ENCODE peak calls at places on chromosomes 7 and 10, in nine cellular contexts. U is AG09309; B is GM23248; T is T-helper 9 cell; Q is A172; V is M059J; N is GM13976; R is activated T-helper 1 cell treated with Interleukin-2 at 50 U/mL for 16 hours; K is naive thymus-derived CD4-positive, alpha-beta T cell. Z is an unnamed sample.
A peak's percentile ranks its signal among the peaks of the same experiment; 100 is the strongest.

GRCh38 chr7:105185290-105186010 is 171.4 kb downstream of the KMT2E start:
- DNase-seq in U (no peak), B (peak; percentile 13), T (no peak), Q (no peak), V (no peak), N (no peak), R (no peak), K (no peak), Z (no peak)

GRCh38 chr10:120456626-120457430 is at the start of gene PLPP4:
- DNase-seq in U (no peak), B (peak; percentile 79), T (no peak), Q (peak; percentile 30), V (peak; percentile 72), N (peak; percentile 53), R (no peak), K (no peak), Z (no peak)

GRCh38 chr7:98212532-98213041 is 1.3 kb downstream of the BHLHA15 start:
- DNase-seq in U (no peak), B (no peak), T (no peak), Q (no peak), V (no peak), N (no peak), R (no peak), K (no peak), Z (no peak)

GRCh38 chr7:15581352-15581951 is 19.6 kb upstream of the AGMO start:
- DNase-seq in U (no peak), B (no peak), T (no peak), Q (no peak), V (no peak), N (no peak), R (no peak), K (no peak), Z (no peak)

GRCh38 chr7:6691103-6691502 is 15.6 kb downstream of the ZNF12 start:
- DNase-seq in U (no peak), B (no peak), T (no peak), Q (no peak), V (no peak), N (no peak), R (no peak), K (no peak), Z (no peak)

GRCh38 chr7:38905026-38905759 is 3.8 kb downstream of the VPS41 start:
- DNase-seq in U (no peak), B (no peak), T (no peak), Q (no peak), V (no peak), N (peak; percentile 72), R (no peak), K (no peak), Z (peak; percentile 12)

GRCh38 chr10:63504145-63504881 is 16.9 kb upstream of the REEP3 start:
- DNase-seq in U (no peak), B (no peak), T (no peak), Q (no peak), V (peak; percentile 14), N (no peak), R (no peak), K (no peak), Z (no peak)

GRCh38 chr7:96017877-96018276 is 245.5 kb downstream of the DYNC1I1 start:
- DNase-seq in U (no peak), B (no peak), T (no peak), Q (no peak), V (no peak), N (no peak), R (no peak), K (no peak), Z (no peak)

GRCh38 chr10:99569971-99570370 is 37.2 kb downstream of the NKX2-3 start:
- DNase-seq in U (no peak), B (no peak), T (no peak), Q (no peak), V (no peak), N (no peak), R (no peak), K (no peak), Z (peak; percentile 58)

GRCh38 chr10:72601144-72601543 is 24.7 kb downstream of the MICU1 start:
- DNase-seq in U (no peak), B (no peak), T (no peak), Q (no peak), V (no peak), N (no peak), R (no peak), K (no peak), Z (no peak)

GRCh38 chr10:88986549-88987242 is 3.9 kb upstream of the FAS start:
- DNase-seq in U (no peak), B (peak; percentile 60), T (no peak), Q (peak; percentile 31), V (peak; percentile 34), N (peak; percentile 37), R (no peak), K (no peak), Z (peak; percentile 47)

GRCh38 chr7:1386623-1387220 is 72.5 kb downstream of the MICALL2 start:
- DNase-seq in U (no peak), B (no peak), T (no peak), Q (no peak), V (peak; percentile 52), N (no peak), R (no peak), K (no peak), Z (no peak)

GRCh38 chr10:21097926-21098355 is 200.8 kb upstream of the NEBL start:
- DNase-seq in U (no peak), B (no peak), T (no peak), Q (no peak), V (no peak), N (no peak), R (no peak), K (no peak), Z (no peak)

GRCh38 chr7:7803597-7804229 is 85.3 kb upstream of the RPA3 start:
- DNase-seq in U (no peak), B (no peak), T (no peak), Q (no peak), V (no peak), N (no peak), R (no peak), K (no peak), Z (no peak)

GRCh38 chr10:96488161-96488935 is 25.4 kb downstream of the TLL2 start:
- DNase-seq in U (no peak), B (no peak), T (no peak), Q (peak; percentile 15), V (peak; percentile 44), N (no peak), R (no peak), K (no peak), Z (no peak)

GRCh38 chr7:144525956-144526355 is 122.5 kb upstream of the NOBOX start:
- DNase-seq in U (no peak), B (no peak), T (no peak), Q (peak; percentile 4), V (no peak), N (no peak), R (no peak), K (no peak), Z (no peak)

GRCh38 chr10:61882621-61883375 is 18.7 kb upstream of the ARID5B start:
- DNase-seq in U (no peak), B (peak; percentile 75), T (no peak), Q (peak; percentile 26), V (peak; percentile 40), N (no peak), R (no peak), K (no peak), Z (no peak)

GRCh38 chr7:139995034-139995915 is 67.5 kb downstream of the PARP12 start:
- DNase-seq in U (no peak), B (peak; percentile 75), T (no peak), Q (peak; percentile 42), V (peak; percentile 73), N (no peak), R (no peak), K (no peak), Z (no peak)

GRCh38 chr10:102384606-102385429 is 10.7 kb upstream of the NFKB2 start:
- DNase-seq in U (no peak), B (peak; percentile 42), T (no peak), Q (no peak), V (peak; percentile 31), N (no peak), R (no peak), K (no peak), Z (no peak)

GRCh38 chr10:23918839-23919238 is 290.1 kb upstream of the KIAA1217 start:
- DNase-seq in U (no peak), B (peak; percentile 22), T (no peak), Q (no peak), V (peak; percentile 0), N (no peak), R (no peak), K (no peak), Z (no peak)

GRCh38 chr10:35882422-35883150 is 240.5 kb upstream of the FZD8 start:
- DNase-seq in U (no peak), B (no peak), T (no peak), Q (no peak), V (no peak), N (no peak), R (no peak), K (no peak), Z (no peak)

GRCh38 chr7:132424277-132424676 is 152.0 kb downstream of the PLXNA4 start:
- DNase-seq in U (no peak), B (no peak), T (no peak), Q (no peak), V (no peak), N (no peak), R (no peak), K (no peak), Z (no peak)

GRCh38 chr10:52740913-52741675 is 31.5 kb downstream of the MBL2 start:
- DNase-seq in U (no peak), B (peak; percentile 37), T (no peak), Q (peak; percentile 40), V (peak; percentile 34), N (peak; percentile 47), R (no peak), K (no peak), Z (peak; percentile 49)

GRCh38 chr10:52479567-52479966 is 165.5 kb downstream of the DKK1 start:
- DNase-seq in U (no peak), B (no peak), T (no peak), Q (peak; percentile 22), V (no peak), N (no peak), R (no peak), K (no peak), Z (no peak)

GRCh38 chr10:86413046-86413728 is 46.6 kb upstream of the GRID1 start:
- DNase-seq in U (no peak), B (peak; percentile 45), T (no peak), Q (peak; percentile 51), V (no peak), N (peak; percentile 67), R (no peak), K (peak; percentile 56), Z (peak; percentile 73)

GRCh38 chr10:33731322-33731721 is 396.9 kb upstream of the NRP1 start:
- DNase-seq in U (no peak), B (no peak), T (no peak), Q (no peak), V (peak; percentile 43), N (no peak), R (no peak), K (no peak), Z (no peak)

GRCh38 chr10:52108236-52108635 is 205.8 kb upstream of the DKK1 start:
- DNase-seq in U (no peak), B (no peak), T (no peak), Q (no peak), V (peak; percentile 3), N (no peak), R (no peak), K (no peak), Z (no peak)

GRCh38 chr7:87564290-87564963 is 36.3 kb downstream of the ABCB1 start:
- DNase-seq in U (no peak), B (peak; percentile 19), T (no peak), Q (peak; percentile 43), V (peak; percentile 52), N (peak; percentile 18), R (no peak), K (no peak), Z (peak; percentile 50)

GRCh38 chr10:3635248-3635647 is 149.8 kb downstream of the KLF6 start:
- DNase-seq in U (no peak), B (no peak), T (no peak), Q (no peak), V (no peak), N (no peak), R (no peak), K (no peak), Z (no peak)

GRCh38 chr10:21080246-21080645 is 183.1 kb upstream of the NEBL start:
- DNase-seq in U (no peak), B (peak; percentile 25), T (no peak), Q (no peak), V (no peak), N (no peak), R (no peak), K (no peak), Z (no peak)

GRCh38 chr7:22174574-22174953 is 182.4 kb downstream of the RAPGEF5 start:
- DNase-seq in U (no peak), B (no peak), T (no peak), Q (no peak), V (no peak), N (no peak), R (no peak), K (no peak), Z (no peak)

Z was measured in B cell.